ENCODE peak calls at places on chromosomes 6 and 20, in seven cellular contexts. Z, M, C, T, B, K and E are unnamed samples.

GRCh38 chr6:85041376-85041775 is 277.0 kb upstream of the TBX18 start:
- DNase-seq in Z (no peak), M (no peak), C (no peak), T (no peak), B (no peak), K (no peak), E (no peak)

GRCh38 chr20:19924255-19924654 is 92.9 kb upstream of the NAA20 start:
- DNase-seq in Z (no peak), M (no peak), C (no peak), T (no peak), B (no peak), K (no peak), E (no peak)

GRCh38 chr6:100446115-100446921 is 18.4 kb downstream of the SIM1 start:
- DNase-seq in Z (no peak), M (no peak), C (no peak), T (no peak), B (peak), K (no peak), E (no peak)

GRCh38 chr6:132456700-132457143 is 55.4 kb upstream of the MOXD1 start:
- DNase-seq in Z (no peak), M (no peak), C (peak), T (peak), B (no peak), K (no peak), E (no peak)

GRCh38 chr20:23178806-23179205 is 92.7 kb upstream of the CD93 start:
- DNase-seq in Z (no peak), M (no peak), C (no peak), T (peak), B (peak), K (peak), E (no peak)

GRCh38 chr20:50312682-50313187 is 122.1 kb downstream of the CEBPB start:
- DNase-seq in Z (no peak), M (peak), C (peak), T (peak), B (peak), K (peak), E (no peak)

GRCh38 chr20:35004051-35004725 is 48.5 kb downstream of the MYH7B start:
- DNase-seq in Z (no peak), M (no peak), C (peak), T (no peak), B (no peak), K (no peak), E (no peak)

GRCh38 chr6:136077834-136078576 is 172.1 kb downstream of the MTFR2 start:
- DNase-seq in Z (peak), M (peak), C (no peak), T (peak), B (no peak), K (no peak), E (peak)

GRCh38 chr6:73631849-73632248 is 21.9 kb downstream of the SLC17A5 start:
- DNase-seq in Z (peak), M (peak), C (no peak), T (no peak), B (no peak), K (no peak), E (no peak)

GRCh38 chr6:113539202-113539601 is 317.9 kb upstream of the MARCKS start:
- DNase-seq in Z (no peak), M (peak), C (no peak), T (no peak), B (no peak), K (no peak), E (no peak)

GRCh38 chr6:112318505-112318904 is 28.6 kb upstream of the RFPL4B start:
- DNase-seq in Z (no peak), M (no peak), C (no peak), T (no peak), B (no peak), K (no peak), E (no peak)

GRCh38 chr6:118403036-118403435 is 145.1 kb upstream of the PLN start:
- DNase-seq in Z (no peak), M (peak), C (no peak), T (no peak), B (no peak), K (no peak), E (no peak)

GRCh38 chr6:15763364-15763763 is 100.5 kb upstream of the DTNBP1 start:
- DNase-seq in Z (no peak), M (no peak), C (no peak), T (no peak), B (no peak), K (no peak), E (no peak)

GRCh38 chr6:89379281-89379680 is 26.8 kb upstream of the UBE2J1 start:
- DNase-seq in Z (no peak), M (no peak), C (no peak), T (no peak), B (no peak), K (no peak), E (no peak)

GRCh38 chr6:39231386-39231785 is 2.1 kb upstream of the KCNK5 start:
- DNase-seq in Z (no peak), M (no peak), C (no peak), T (no peak), B (no peak), K (no peak), E (no peak)

GRCh38 chr6:107565165-107565723 is 75.3 kb downstream of the SOBP start:
- DNase-seq in Z (no peak), M (no peak), C (no peak), T (no peak), B (no peak), K (no peak), E (no peak)

GRCh38 chr6:107564223-107564855 is 74.4 kb downstream of the SOBP start:
- DNase-seq in Z (no peak), M (no peak), C (no peak), T (no peak), B (no peak), K (no peak), E (no peak)

GRCh38 chr6:107561325-107561724 is 71.4 kb downstream of the SOBP start:
- DNase-seq in Z (no peak), M (no peak), C (no peak), T (peak), B (no peak), K (peak), E (no peak)

GRCh38 chr6:107560657-107561056 is 70.7 kb downstream of the SOBP start:
- DNase-seq in Z (no peak), M (no peak), C (no peak), T (peak), B (no peak), K (no peak), E (peak)

DNA sequence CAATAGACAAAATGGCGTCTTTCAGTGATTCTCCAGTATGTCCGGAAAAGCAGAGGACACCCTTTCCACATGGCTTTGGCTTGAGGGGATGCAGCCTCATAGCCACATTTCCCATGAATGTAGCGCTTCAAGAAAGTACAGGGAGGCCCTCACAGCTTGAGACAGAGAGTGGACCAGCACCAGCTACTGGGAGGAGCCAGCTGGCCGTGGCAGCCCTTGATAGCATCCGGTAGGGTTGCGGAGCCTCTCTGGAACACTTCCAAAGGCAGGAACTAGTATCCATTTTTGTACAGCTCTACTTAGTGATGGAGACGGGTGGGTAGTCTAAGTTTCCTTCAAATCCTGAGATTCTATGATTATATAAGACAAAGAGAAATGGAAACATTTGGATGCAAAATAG is 73.8 kb downstream of the SOBP start:
- DNase-seq in Z (no peak), M (no peak), C (no peak), T (no peak), B (no peak), K (no peak), E (no peak)
- H3K4me3 ChIP-seq in Z (no peak), M (no peak), C (no peak), T (no peak), B (no peak), K (no peak), E (no peak)

DNA sequence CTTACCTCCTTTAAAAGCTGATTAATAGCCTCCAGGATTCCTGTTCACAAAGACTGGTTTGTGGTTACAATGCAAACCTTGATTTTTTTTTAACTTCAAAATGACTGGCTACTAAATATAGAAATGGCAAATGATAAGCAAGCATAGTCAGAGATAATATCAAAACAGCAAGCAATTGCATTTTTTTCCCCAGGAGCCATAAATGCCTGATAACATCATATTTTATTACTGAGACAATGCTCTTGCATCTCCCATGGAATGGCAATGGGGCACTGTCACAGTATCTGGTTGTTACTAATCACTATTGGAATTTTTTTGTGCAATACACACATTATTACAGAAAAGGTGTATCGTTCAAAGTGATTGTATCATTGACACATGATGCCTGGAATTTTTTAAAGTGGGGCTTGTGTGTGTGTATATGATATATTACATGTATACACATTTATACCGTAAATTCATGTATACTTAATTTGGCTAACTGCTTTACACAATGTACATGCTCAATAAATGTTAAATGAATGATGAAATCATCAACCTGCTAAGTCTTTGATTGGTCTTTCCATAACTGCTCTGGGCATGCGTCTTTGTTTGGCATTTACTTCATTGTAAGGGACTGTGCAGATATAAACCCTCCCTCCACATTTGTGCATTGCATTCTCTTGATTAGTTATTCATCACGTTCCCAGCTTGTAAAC is 985 bp upstream of the SALL4 start:
- DNase-seq in Z (no peak), M (peak), C (no peak), T (no peak), B (no peak), K (no peak), E (no peak)
- H3K4me3 ChIP-seq in Z (no peak), M (no peak), C (no peak), T (no peak), B (no peak), K (no peak), E (no peak)

GRCh38 chr6:166007349-166008263 is 160.0 kb downstream of the TBXT start:
- DNase-seq in Z (no peak), M (peak), C (no peak), T (peak), B (peak), K (no peak), E (no peak)

GRCh38 chr6:166008441-166009369 is 158.9 kb downstream of the TBXT start:
- DNase-seq in Z (no peak), M (peak), C (no peak), T (peak), B (peak), K (no peak), E (no peak)

GRCh38 chr6:166005401-166005845 is 162.2 kb downstream of the TBXT start:
- DNase-seq in Z (no peak), M (peak), C (no peak), T (peak), B (peak), K (no peak), E (no peak)

GRCh38 chr6:166005846-166006592 is 161.6 kb downstream of the TBXT start:
- DNase-seq in Z (no peak), M (peak), C (no peak), T (peak), B (peak), K (peak), E (no peak)

DNA sequence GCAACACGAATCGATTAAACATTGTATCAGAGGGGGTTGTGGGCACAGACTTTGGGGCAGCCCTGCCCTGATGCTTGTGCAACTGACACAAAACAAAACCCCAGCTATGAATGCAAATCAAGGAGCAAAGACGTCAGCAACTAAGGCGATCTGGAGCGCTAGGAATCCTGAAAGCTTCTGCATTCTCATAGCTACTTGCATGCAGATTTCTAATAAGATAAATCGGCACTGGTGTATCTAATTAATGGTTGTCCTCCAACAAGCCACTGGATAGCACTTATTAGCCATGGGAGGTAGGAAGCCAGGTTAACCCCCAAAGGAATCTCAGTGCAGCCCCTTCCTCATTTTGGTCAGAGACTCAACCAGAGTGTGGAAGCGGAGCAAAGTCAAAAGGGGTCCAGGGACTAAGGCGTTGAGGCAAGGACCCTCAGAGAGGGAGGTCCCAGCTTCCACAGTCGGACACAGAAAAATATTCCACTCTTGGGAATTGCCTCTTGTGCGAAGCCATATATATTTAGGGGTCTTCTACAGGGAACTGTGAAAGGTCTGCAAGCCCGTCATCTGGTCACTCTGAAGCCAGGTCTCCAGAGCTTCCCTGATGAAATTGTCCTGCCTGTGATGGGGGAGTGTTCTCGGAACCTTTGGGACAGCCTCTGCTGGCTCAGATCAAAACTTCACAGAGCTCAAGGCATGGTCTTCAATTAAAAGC is 160.9 kb downstream of the TBXT start:
- DNase-seq in Z (no peak), M (peak), C (no peak), T (no peak), B (peak), K (no peak), E (no peak)
- H3K4me3 ChIP-seq in Z (peak), M (peak), C (peak), T (no peak), B (peak), K (peak), E (no peak)

DNA sequence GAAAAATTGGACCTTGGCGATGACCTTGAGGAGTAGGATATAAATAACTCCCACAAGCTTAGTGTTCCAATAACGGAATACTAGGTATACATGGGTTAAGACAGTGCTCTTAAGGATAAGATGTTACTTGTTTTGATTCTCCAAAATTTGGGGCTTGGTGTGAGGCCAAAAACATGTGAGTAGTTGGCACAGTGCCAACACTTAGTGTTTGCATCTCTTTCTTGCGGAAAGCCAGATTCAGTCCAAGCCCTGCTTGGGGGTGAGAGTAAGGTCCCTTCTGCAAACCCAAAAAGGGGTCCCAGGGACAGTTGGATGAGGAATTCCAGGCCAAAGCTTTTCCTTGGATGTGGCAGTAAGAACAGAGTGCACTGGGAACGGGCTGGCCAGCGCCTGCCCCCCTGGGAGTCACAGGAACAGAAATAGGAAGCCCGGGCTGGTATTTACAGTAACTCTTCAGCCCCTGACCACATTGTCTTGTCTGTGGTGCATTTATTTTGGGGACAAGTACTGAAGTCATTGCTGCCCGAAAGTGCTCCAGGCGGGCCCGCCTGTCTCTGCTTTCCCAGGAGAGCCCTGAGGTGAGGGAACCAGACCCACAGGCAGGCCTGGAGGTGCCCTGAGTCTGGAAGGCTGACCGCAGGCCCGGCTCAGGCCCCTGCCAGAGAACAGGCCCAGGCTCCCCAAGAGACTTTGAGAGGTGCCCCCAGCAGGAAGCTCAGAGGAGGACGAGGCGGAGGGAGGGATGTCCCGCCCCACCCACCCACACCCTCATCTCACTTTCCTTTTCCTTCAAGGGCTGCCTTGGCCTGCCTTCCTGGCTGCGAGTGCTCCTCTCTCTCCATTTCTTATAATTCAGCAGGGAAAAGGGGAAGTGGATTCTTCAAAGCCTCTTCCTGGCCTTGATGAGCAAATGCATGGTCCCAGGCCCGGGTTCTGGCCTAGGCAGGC is 218.4 kb downstream of the MAFB start:
- DNase-seq in Z (no peak), M (no peak), C (peak), T (no peak), B (peak), K (no peak), E (no peak)
- H3K4me3 ChIP-seq in Z (no peak), M (no peak), C (no peak), T (no peak), B (no peak), K (no peak), E (no peak)

DNA sequence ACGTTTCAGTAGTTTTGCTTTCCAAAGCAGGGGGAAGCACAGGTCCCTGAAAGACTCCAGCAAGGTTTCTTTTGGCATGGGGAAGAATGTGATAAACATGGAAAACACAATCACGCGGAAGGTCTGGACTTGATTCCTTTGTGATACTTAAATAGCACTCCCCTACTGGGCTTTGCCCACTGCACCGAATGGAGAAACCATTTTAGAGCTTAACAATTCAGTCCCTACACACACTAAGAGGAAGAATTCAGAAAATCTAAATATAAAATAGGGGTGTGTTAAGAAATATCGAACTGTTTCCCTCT is 71.4 kb upstream of the NHSL1 start:
- DNase-seq in Z (no peak), M (peak), C (no peak), T (no peak), B (no peak), K (no peak), E (no peak)
- H3K4me3 ChIP-seq in Z (peak), M (peak), C (peak), T (no peak), B (peak), K (peak), E (no peak)

DNA sequence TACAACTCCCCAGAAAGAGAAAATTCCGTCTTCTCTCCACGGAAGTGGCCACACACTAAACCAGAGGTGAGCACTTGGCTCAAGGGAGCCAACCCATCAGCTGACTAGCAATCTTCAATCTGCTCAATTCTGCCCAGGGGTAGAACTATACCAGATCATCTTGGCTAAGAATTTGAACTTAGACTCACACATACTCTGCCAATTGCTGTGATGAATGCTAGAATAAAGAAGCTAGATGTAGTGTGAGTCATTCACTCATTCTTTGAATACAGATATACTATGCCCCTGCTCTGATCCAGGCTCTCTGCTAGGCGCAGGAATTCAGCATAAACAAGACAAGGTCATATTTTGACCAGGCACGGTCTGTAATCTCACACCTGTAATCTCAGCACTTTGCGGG is 147.9 kb upstream of the SHLD1 start:
- DNase-seq in Z (no peak), M (peak), C (no peak), T (no peak), B (no peak), K (no peak), E (no peak)
- H3K4me3 ChIP-seq in Z (no peak), M (no peak), C (no peak), T (no peak), B (no peak), K (no peak), E (no peak)

DNA sequence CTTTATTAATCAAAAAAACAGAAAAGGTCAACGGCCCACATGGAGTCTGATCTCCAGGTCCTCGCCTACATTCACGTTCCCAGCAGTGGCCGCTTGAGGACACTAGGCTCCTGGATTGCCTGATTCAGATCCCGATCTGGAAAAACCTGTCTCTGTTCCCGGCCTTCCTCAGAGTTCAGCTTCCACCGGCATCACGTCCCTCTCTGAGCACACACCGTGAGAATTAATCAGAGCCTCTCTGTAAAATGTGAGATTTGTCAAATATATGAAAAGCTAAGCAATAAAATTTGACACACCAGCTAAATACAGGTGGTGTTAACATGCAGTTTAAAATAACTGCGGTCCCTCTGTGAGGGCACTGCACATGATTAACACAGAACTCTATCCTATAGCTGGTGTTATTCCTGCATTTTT is 122.8 kb upstream of the COL21A1 start:
- DNase-seq in Z (no peak), M (peak), C (peak), T (peak), B (no peak), K (peak), E (no peak)
- H3K4me3 ChIP-seq in Z (no peak), M (no peak), C (no peak), T (no peak), B (peak), K (peak), E (no peak)